ENCODE peak calls at places on chromosomes 7 and 10, in six cellular contexts. U is colonic mucosa, P is endothelial cell of umbilical vein, G is HCT116, M is mammary epithelial cell, N is PC-9. X is an unnamed sample.

GRCh38 chr7:2313450-2314208 is 612 bp downstream of the SNX8 start:
- DNase-seq in U (peak; percentile 39), M (peak; percentile 24), G (no peak), P (no peak), N (peak; percentile 42), X (no peak)

GRCh38 chr10:128780379-128780778 is 654.2 kb upstream of the MKI67 start:
- DNase-seq in G (no peak), N (no peak), P (no peak), U (no peak), M (no peak), X (no peak)

GRCh38 chr10:62033108-62033507 is 131.6 kb downstream of the ARID5B start:
- DNase-seq in M (no peak), N (no peak), U (no peak), P (no peak), G (no peak), X (no peak)

GRCh38 chr10:13701157-13701919 is 114.6 kb downstream of the PRPF18 start:
- DNase-seq in N (no peak), U (no peak), P (no peak), M (no peak), G (no peak), X (no peak)

GRCh38 chr10:11522821-11523245 is 88.6 kb downstream of the USP6NL start:
- DNase-seq in N (no peak), M (no peak), G (no peak), P (no peak), U (peak; percentile 62), X (no peak)

GRCh38 chr10:3924344-3924743 is 139.3 kb upstream of the KLF6 start:
- DNase-seq in M (peak; percentile 99), N (peak; percentile 10), P (peak; percentile 98), G (no peak), U (no peak), X (peak; percentile 84)

GRCh38 chr7:80216996-80217842 is 82.6 kb downstream of the GNAI1 start:
- DNase-seq in M (no peak), G (no peak), N (no peak), P (no peak), U (no peak), X (no peak)

GRCh38 chr7:128003179-128003578 is 28.1 kb downstream of the LRRC4 start:
- DNase-seq in U (no peak), M (no peak), G (no peak), P (no peak), N (no peak), X (no peak)

GRCh38 chr7:92397542-92397941 is 49.7 kb upstream of the GATAD1 start:
- DNase-seq in M (no peak), G (no peak), P (no peak), N (no peak), U (no peak), X (no peak)

GRCh38 chr7:5396999-5397656 is 26.5 kb downstream of the TNRC18 start:
- DNase-seq in P (peak; percentile 21), M (peak; percentile 96), G (peak; percentile 86), U (peak; percentile 88), N (peak; percentile 98), X (peak; percentile 99)

GRCh38 chr7:55339033-55339995 is 25.8 kb upstream of the LANCL2 start:
- DNase-seq in P (no peak), N (no peak), U (no peak), M (no peak), G (no peak), X (no peak)

GRCh38 chr10:98076086-98076485 is 45.7 kb upstream of the CRTAC1 start:
- DNase-seq in U (no peak), M (no peak), P (no peak), G (no peak), N (no peak), X (no peak)

GRCh38 chr7:147978651-147979050 is 611.9 kb upstream of the C7orf33 start:
- DNase-seq in G (no peak), N (no peak), U (no peak), M (no peak), P (no peak), X (no peak)

GRCh38 chr7:65269150-65269856 is 104.4 kb upstream of the ZNF92 start:
- DNase-seq in N (no peak), U (peak; percentile 50), G (peak; percentile 75), P (peak; percentile 76), M (peak; percentile 80), X (peak; percentile 86)

GRCh38 chr10:30645340-30645827 is 15.8 kb upstream of the LYZL2 start:
- DNase-seq in G (peak; percentile 12), U (no peak), P (peak; percentile 77), N (no peak), M (peak; percentile 41), X (no peak)

GRCh38 chr7:27030393-27031001 is 65.3 kb downstream of the HOXA1 start:
- DNase-seq in G (no peak), M (no peak), N (no peak), P (no peak), U (no peak), X (no peak)

GRCh38 chr7:30899630-30900029 is 12.0 kb upstream of the AQP1 start:
- DNase-seq in G (no peak), U (no peak), P (no peak), N (no peak), M (no peak), X (no peak)

GRCh38 chr10:70599791-70600190 is 2.8 kb downstream of the PRF1 start:
- DNase-seq in G (no peak), M (no peak), P (no peak), U (no peak), N (no peak), X (no peak)

GRCh38 chr7:26549281-26549943 is 257.8 kb downstream of the SNX10 start:
- DNase-seq in M (peak; percentile 83), N (peak; percentile 96), G (no peak), P (peak; percentile 19), U (no peak), X (peak; percentile 50)

GRCh38 chr10:7302393-7303054 is 108.3 kb downstream of the SFMBT2 start:
- DNase-seq in G (no peak), P (no peak), U (no peak), M (peak; percentile 69), N (no peak), X (peak; percentile 87)

GRCh38 chr7:114086491-114086905 is 167.7 kb upstream of the PPP1R3A start:
- DNase-seq in U (peak; percentile 51), M (no peak), P (no peak), G (no peak), N (peak; percentile 34), X (no peak)

GRCh38 chr10:10780746-10781145 is 236.9 kb upstream of the CELF2 start:
- DNase-seq in M (no peak), P (no peak), U (no peak), N (no peak), G (no peak), X (no peak)

GRCh38 chr7:55030314-55030713 is 11.5 kb downstream of the EGFR start:
- DNase-seq in N (no peak), P (no peak), U (no peak), M (no peak), G (no peak), X (no peak)

GRCh38 chr7:129530881-129531391 is 28.6 kb downstream of the SMKR1 start:
- DNase-seq in G (peak; percentile 72), P (peak; percentile 47), N (peak; percentile 64), M (peak; percentile 94), U (no peak), X (peak; percentile 68)

GRCh38 chr7:45901566-45901965 is 13.3 kb downstream of the IGFBP1 start:
- DNase-seq in P (no peak), N (no peak), U (no peak), M (no peak), G (no peak), X (no peak)

GRCh38 chr7:45898241-45898640 is 10.0 kb downstream of the IGFBP1 start:
- DNase-seq in M (no peak), U (no peak), N (no peak), G (no peak), P (no peak), X (no peak)

GRCh38 chr7:45897042-45897690 is 8.9 kb downstream of the IGFBP1 start:
- DNase-seq in M (peak; percentile 62), N (no peak), P (no peak), U (no peak), G (no peak), X (no peak)

GRCh38 chr7:45902820-45903219 is 14.5 kb downstream of the IGFBP1 start:
- DNase-seq in G (no peak), U (no peak), N (no peak), M (no peak), P (no peak), X (no peak)
- TF ChIP-seq CTCF in G (no peak), U (no peak), N (peak; percentile 33), M (no peak), P (no peak), X (no peak)

DNA sequence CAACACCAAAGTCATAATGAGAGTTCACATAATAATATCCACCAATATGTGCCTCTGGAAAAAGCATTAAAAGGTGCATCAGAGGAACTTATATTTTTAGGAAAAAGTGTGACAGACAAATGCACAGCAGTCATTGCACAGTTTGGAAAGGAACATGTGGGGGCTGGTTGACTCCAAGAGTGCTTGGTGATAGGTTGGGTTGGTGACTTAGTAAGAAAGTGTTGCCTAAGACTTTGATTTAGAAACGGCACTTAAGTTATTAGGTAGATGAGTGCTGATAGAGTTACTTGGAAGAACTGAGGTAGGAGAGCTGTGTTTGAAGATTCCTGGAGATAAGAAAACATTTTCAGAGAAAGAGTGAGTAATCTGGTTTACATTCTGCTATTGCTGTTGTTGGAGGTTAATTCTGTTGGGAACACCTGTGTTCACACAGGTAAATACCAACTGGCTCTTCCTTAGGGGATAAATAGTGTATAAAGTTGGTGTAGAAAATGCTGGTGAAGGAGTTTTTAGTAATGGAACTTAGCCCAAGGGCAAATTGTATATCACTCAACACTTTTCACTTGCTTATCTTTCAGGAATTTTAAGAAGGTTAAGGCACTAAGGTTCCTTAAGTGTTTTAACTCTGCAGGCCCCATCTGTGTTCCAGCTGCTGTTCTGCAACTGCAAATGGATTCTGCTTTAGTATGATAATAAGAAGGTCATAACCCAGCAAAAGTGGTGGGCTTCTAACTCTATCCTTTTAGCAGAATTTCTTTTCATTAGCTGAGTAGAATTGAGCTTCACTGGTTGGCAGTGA is 196.1 kb downstream of the NSUN6 start:
- DNase-seq in M (no peak), N (no peak), G (no peak), P (no peak), U (no peak), X (no peak)
- H3K27ac ChIP-seq in M (no peak overlapping the region), N (no peak overlapping the region), G (no peak overlapping the region), P (no peak overlapping the region), U (no peak overlapping the region), X (no peak overlapping the region)

GRCh38 chr7:107754642-107755041 is 10.7 kb downstream of the CBLL1 start:
- DNase-seq in G (no peak), M (no peak), P (no peak), U (no peak), N (no peak), X (no peak)
- TF ChIP-seq CTCF in G (no peak), M (peak; percentile 14), P (no peak), U (no peak), N (no peak), X (no peak)

GRCh38 chr7:151551820-151552219 is 32.1 kb upstream of the RHEB start:
- DNase-seq in P (no peak), U (no peak), G (no peak), M (no peak), N (no peak), X (no peak)

GRCh38 chr7:151552352-151553028 is 32.8 kb upstream of the RHEB start:
- DNase-seq in G (no peak), M (peak; percentile 71), P (no peak), N (peak; percentile 81), U (peak; percentile 30), X (peak; percentile 60)

GRCh38 chr7:151549644-151550043 is 29.9 kb upstream of the RHEB start:
- DNase-seq in N (no peak), G (no peak), M (no peak), P (no peak), U (no peak), X (no peak)

GRCh38 chr7:151549083-151549482 is 29.4 kb upstream of the RHEB start:
- DNase-seq in N (no peak), G (no peak), M (no peak), U (no peak), P (no peak), X (no peak)

GRCh38 chr7:151550601-151551286 is 31.0 kb upstream of the RHEB start:
- DNase-seq in P (peak; percentile 62), N (peak; percentile 12), U (no peak), G (no peak), M (peak; percentile 77), X (peak; percentile 18)
- H3K27ac ChIP-seq in P (no peak overlapping the region), N (no peak overlapping the region), U (no peak overlapping the region), G (no peak overlapping the region), M (no peak overlapping the region), X (no peak overlapping the region)